ENCODE peak calls at places on chromosomes 4 and X, in seven cellular contexts. E, F, O, U, A, D and J are unnamed samples.

GRCh38 chr4:180009316-180009715 is 2233.9 kb upstream of the TENM3 start:
- DNase-seq in F (no peak), U (no peak), A (no peak), O (no peak), E (no peak), D (no peak), J (no peak)

GRCh38 chr4:87633239-87633638 is 16.8 kb upstream of the DMP1 start:
- DNase-seq in O (no peak), E (no peak), A (no peak), U (no peak), D (no peak), F (no peak), J (no peak)

GRCh38 chr4:168524006-168524405 is 27.2 kb downstream of the PALLD start:
- DNase-seq in E (no peak), D (no peak), U (no peak), A (no peak), O (no peak), F (no peak), J (no peak)

GRCh38 chr4:74758521-74758920 is 35.8 kb downstream of the BTC start:
- DNase-seq in O (no peak), E (no peak), U (no peak), F (no peak), D (no peak), A (no peak), J (no peak)

GRCh38 chr4:163866728-163867313 is 372.3 kb downstream of the TMA16 start:
- DNase-seq in A (no peak), D (no peak), U (no peak), O (no peak), F (no peak), E (no peak), J (no peak)

GRCh38 chrX:149495573-149496071 is 9.5 kb downstream of the IDS start:
- DNase-seq in F (no peak), D (no peak), E (peak; percentile 50), A (no peak), U (no peak), O (peak; percentile 16), J (no peak)

GRCh38 chr4:2333356-2333841 is 71.5 kb upstream of the MXD4 start:
- DNase-seq in A (no peak), U (no peak), F (no peak), D (peak; percentile 81), O (no peak), E (no peak), J (no peak)

GRCh38 chr4:98148856-98149255 is 5.6 kb upstream of the STPG2 start:
- DNase-seq in U (no peak), F (no peak), D (no peak), A (no peak), E (no peak), O (no peak), J (no peak)

GRCh38 chr4:40192286-40193017 is 4.4 kb upstream of the RHOH start:
- DNase-seq in A (no peak), O (no peak), F (no peak), U (no peak), E (no peak), D (no peak), J (no peak)

GRCh38 chr4:169334335-169334734 is 63.6 kb upstream of the SH3RF1 start:
- DNase-seq in F (no peak), E (no peak), O (no peak), D (no peak), U (no peak), A (no peak), J (no peak)

GRCh38 chr4:41384992-41385391 is 128.3 kb downstream of the UCHL1 start:
- DNase-seq in E (peak; percentile 84), O (peak; percentile 32), D (peak; percentile 83), U (no peak), F (no peak), A (no peak), J (peak; percentile 94)

GRCh38 chr4:137509855-137510282 is 22.4 kb downstream of the PCDH18 start:
- DNase-seq in E (no peak), F (no peak), U (no peak), D (no peak), A (no peak), O (no peak), J (no peak)

GRCh38 chrX:80174925-80175574 is 160.5 kb downstream of the TBX22 start:
- DNase-seq in O (peak; percentile 11), D (no peak), U (no peak), E (peak; percentile 70), F (no peak), A (no peak), J (peak; percentile 89)

GRCh38 chr4:101527186-101527585 is 179.9 kb upstream of the PPP3CA start:
- DNase-seq in O (no peak), E (no peak), D (no peak), F (peak; percentile 59), A (peak; percentile 8), U (no peak), J (no peak)

GRCh38 chr4:158371158-158371557 is 150.5 kb upstream of the RXFP1 start:
- DNase-seq in U (no peak), E (no peak), F (no peak), A (no peak), D (no peak), O (no peak), J (no peak)

GRCh38 chr4:54940996-54941395 is 184.4 kb downstream of the KDR start:
- DNase-seq in E (no peak), U (no peak), A (peak; percentile 14), D (no peak), F (no peak), O (no peak), J (no peak)

GRCh38 chr4:136241221-136241986 is 1290.9 kb downstream of the PCDH18 start:
- DNase-seq in U (no peak), F (no peak), O (no peak), D (no peak), A (no peak), E (no peak), J (no peak)

GRCh38 chrX:128975716-128976115 is 547.6 kb downstream of the SMARCA1 start:
- DNase-seq in D (no peak), E (no peak), U (peak; percentile 1), F (no peak), O (no peak), A (no peak), J (no peak)

GRCh38 chr4:160296476-160296875 is 1193.6 kb downstream of the RAPGEF2 start:
- DNase-seq in E (no peak), U (no peak), O (no peak), D (no peak), F (no peak), A (no peak), J (no peak)

GRCh38 chr4:161336016-161336415 is 827.8 kb downstream of the FSTL5 start:
- DNase-seq in O (no peak), U (no peak), D (no peak), F (no peak), E (no peak), A (no peak), J (no peak)

GRCh38 chrX:153457136-153457825 is 11.4 kb upstream of the TREX2 start:
- DNase-seq in O (no peak), F (no peak), A (no peak), D (no peak), U (no peak), E (peak; percentile 23), J (no peak)

GRCh38 chr4:168057412-168057811 is 34.9 kb upstream of the ANXA10 start:
- DNase-seq in A (no peak), E (no peak), F (no peak), O (no peak), D (no peak), U (no peak), J (no peak)

GRCh38 chr4:95528388-95528787 is 20.4 kb downstream of the UNC5C start:
- DNase-seq in E (no peak), D (no peak), O (no peak), A (no peak), U (no peak), F (no peak), J (no peak)

GRCh38 chr4:87540176-87541058 is 11.2 kb upstream of the SPARCL1 start:
- DNase-seq in U (no peak), O (peak; percentile 49), A (no peak), F (no peak), E (no peak), D (no peak), J (no peak)

GRCh38 chrX:9821581-9821980 is 35.4 kb downstream of the SHROOM2 start:
- DNase-seq in E (no peak), U (no peak), A (no peak), F (no peak), O (no peak), D (no peak), J (no peak)

GRCh38 chr4:73867783-73868182 is 1.4 kb upstream of the CXCL1 start:
- DNase-seq in D (peak; percentile 46), U (no peak), F (no peak), A (no peak), E (no peak), O (no peak), J (no peak)

GRCh38 chrX:47634871-47635575 is 5.3 kb upstream of the CFP start:
- DNase-seq in O (no peak), A (no peak), D (no peak), F (no peak), U (no peak), E (no peak), J (no peak)